ENCODE peak calls at places on chromosomes 11 and 22, in seven cellular contexts. One of them, this sample, is unnamed.

GRCh38 chr11:70650075-70650909 is 252.0 kb downstream of the CTTN start:
- DNase-seq in left ventricle myocardium inferior: peak; percentile 50
- DNase-seq in CD8-positive, alpha-beta T cell: no peak
- DNase-seq in GM10248: peak; percentile 69
- DNase-seq in GM13977: peak; percentile 81
- DNase-seq in pancreas: peak; percentile 60
- DNase-seq in cardiac fibroblast: peak; percentile 77
- DNase-seq in this sample: no peak

GRCh38 chr11:61636676-61637075 is 43.5 kb upstream of the DAGLA start:
- DNase-seq in left ventricle myocardium inferior: no peak
- DNase-seq in CD8-positive, alpha-beta T cell: no peak
- DNase-seq in GM10248: no peak
- DNase-seq in GM13977: no peak
- DNase-seq in pancreas: no peak
- DNase-seq in cardiac fibroblast: no peak
- DNase-seq in this sample: no peak

GRCh38 chr22:23283591-23284503 is 103.5 kb downstream of the BCR start:
- DNase-seq in left ventricle myocardium inferior: no peak
- DNase-seq in CD8-positive, alpha-beta T cell: no peak
- DNase-seq in GM10248: no peak
- DNase-seq in GM13977: no peak
- DNase-seq in pancreas: no peak
- DNase-seq in cardiac fibroblast: peak; percentile 7
- DNase-seq in this sample: no peak

GRCh38 chr11:12846766-12847615 is 162.1 kb upstream of the RASSF10 start:
- DNase-seq in left ventricle myocardium inferior: no peak
- DNase-seq in CD8-positive, alpha-beta T cell: no peak
- DNase-seq in GM10248: no peak
- DNase-seq in GM13977: no peak
- DNase-seq in pancreas: no peak
- DNase-seq in cardiac fibroblast: no peak
- DNase-seq in this sample: no peak

GRCh38 chr11:64590763-64591221 is at the start of gene SLC22A12:
- DNase-seq in left ventricle myocardium inferior: peak; percentile 4
- DNase-seq in CD8-positive, alpha-beta T cell: no peak
- DNase-seq in GM10248: no peak
- DNase-seq in GM13977: no peak
- DNase-seq in pancreas: no peak
- DNase-seq in cardiac fibroblast: no peak
- DNase-seq in this sample: peak; percentile 57

GRCh38 chr11:78659326-78660319 is 85.0 kb upstream of the NARS2 start:
- DNase-seq in left ventricle myocardium inferior: no peak
- DNase-seq in CD8-positive, alpha-beta T cell: no peak
- DNase-seq in GM10248: no peak
- DNase-seq in GM13977: no peak
- DNase-seq in pancreas: peak; percentile 22
- DNase-seq in cardiac fibroblast: no peak
- DNase-seq in this sample: no peak

GRCh38 chr11:117058761-117059233 is 39.4 kb downstream of the SIK3 start:
- DNase-seq in left ventricle myocardium inferior: no peak
- DNase-seq in CD8-positive, alpha-beta T cell: no peak
- DNase-seq in GM10248: no peak
- DNase-seq in GM13977: no peak
- DNase-seq in pancreas: no peak
- DNase-seq in cardiac fibroblast: peak; percentile 66
- DNase-seq in this sample: no peak

GRCh38 chr11:50423208-50423607 is 390.5 kb downstream of the OR4C45 start:
- DNase-seq in left ventricle myocardium inferior: no peak
- DNase-seq in CD8-positive, alpha-beta T cell: no peak
- DNase-seq in GM10248: no peak
- DNase-seq in GM13977: no peak
- DNase-seq in pancreas: no peak
- DNase-seq in cardiac fibroblast: no peak
- DNase-seq in this sample: no peak

GRCh38 chr22:36818010-36818642 is 1.3 kb upstream of the PVALB start:
- DNase-seq in left ventricle myocardium inferior: no peak
- DNase-seq in CD8-positive, alpha-beta T cell: no peak
- DNase-seq in GM10248: no peak
- DNase-seq in GM13977: no peak
- DNase-seq in pancreas: no peak
- DNase-seq in cardiac fibroblast: no peak
- DNase-seq in this sample: no peak

GRCh38 chr11:65558002-65558784 is at the start of gene LTBP3:
- DNase-seq in left ventricle myocardium inferior: peak; percentile 87
- DNase-seq in CD8-positive, alpha-beta T cell: no peak
- DNase-seq in GM10248: peak; percentile 72
- DNase-seq in GM13977: peak; percentile 85
- DNase-seq in pancreas: peak; percentile 84
- DNase-seq in cardiac fibroblast: peak; percentile 92
- DNase-seq in this sample: peak; percentile 93

GRCh38 chr11:46049325-46049860 is 71.9 kb downstream of the PHF21A start:
- DNase-seq in left ventricle myocardium inferior: no peak
- DNase-seq in CD8-positive, alpha-beta T cell: no peak
- DNase-seq in GM10248: no peak
- DNase-seq in GM13977: no peak
- DNase-seq in pancreas: no peak
- DNase-seq in cardiac fibroblast: no peak
- DNase-seq in this sample: no peak

GRCh38 chr22:36732609-36733008 is 29.1 kb upstream of the CACNG2 start:
- DNase-seq in left ventricle myocardium inferior: no peak
- DNase-seq in CD8-positive, alpha-beta T cell: no peak
- DNase-seq in GM10248: no peak
- DNase-seq in GM13977: no peak
- DNase-seq in pancreas: peak; percentile 3
- DNase-seq in cardiac fibroblast: no peak
- DNase-seq in this sample: peak; percentile 24

GRCh38 chr11:20022363-20023081 is 137.8 kb downstream of the DBX1 start:
- DNase-seq in left ventricle myocardium inferior: no peak
- DNase-seq in CD8-positive, alpha-beta T cell: no peak
- DNase-seq in GM10248: no peak
- DNase-seq in GM13977: peak; percentile 15
- DNase-seq in pancreas: no peak
- DNase-seq in cardiac fibroblast: peak; percentile 74
- DNase-seq in this sample: no peak

GRCh38 chr11:106694501-106694900 is 323.8 kb downstream of the GUCY1A2 start:
- DNase-seq in left ventricle myocardium inferior: no peak
- DNase-seq in CD8-positive, alpha-beta T cell: no peak
- DNase-seq in GM10248: no peak
- DNase-seq in GM13977: no peak
- DNase-seq in pancreas: no peak
- DNase-seq in cardiac fibroblast: no peak
- DNase-seq in this sample: no peak

GRCh38 chr11:36075053-36075452 is 131.2 kb downstream of the LDLRAD3 start:
- DNase-seq in left ventricle myocardium inferior: no peak
- DNase-seq in CD8-positive, alpha-beta T cell: no peak
- DNase-seq in GM10248: no peak
- DNase-seq in GM13977: no peak
- DNase-seq in pancreas: no peak
- DNase-seq in cardiac fibroblast: peak; percentile 90
- DNase-seq in this sample: no peak

GRCh38 chr22:48445113-48445827 is 1382.4 kb downstream of the BRD1 start:
- DNase-seq in left ventricle myocardium inferior: no peak
- DNase-seq in CD8-positive, alpha-beta T cell: no peak
- DNase-seq in GM10248: no peak
- DNase-seq in GM13977: no peak
- DNase-seq in pancreas: no peak
- DNase-seq in cardiac fibroblast: no peak
- DNase-seq in this sample: peak; percentile 75

GRCh38 chr11:126751242-126751641 is 249.3 kb downstream of the KIRREL3 start:
- DNase-seq in left ventricle myocardium inferior: no peak
- DNase-seq in CD8-positive, alpha-beta T cell: no peak
- DNase-seq in GM10248: no peak
- DNase-seq in GM13977: no peak
- DNase-seq in pancreas: no peak
- DNase-seq in cardiac fibroblast: no peak
- DNase-seq in this sample: no peak

GRCh38 chr11:64757549-64758329 is 2.0 kb downstream of the PYGM start:
- DNase-seq in left ventricle myocardium inferior: no peak
- DNase-seq in CD8-positive, alpha-beta T cell: no peak
- DNase-seq in GM10248: peak; percentile 11
- DNase-seq in GM13977: no peak
- DNase-seq in pancreas: peak; percentile 12
- DNase-seq in cardiac fibroblast: no peak
- DNase-seq in this sample: peak; percentile 75

DNA sequence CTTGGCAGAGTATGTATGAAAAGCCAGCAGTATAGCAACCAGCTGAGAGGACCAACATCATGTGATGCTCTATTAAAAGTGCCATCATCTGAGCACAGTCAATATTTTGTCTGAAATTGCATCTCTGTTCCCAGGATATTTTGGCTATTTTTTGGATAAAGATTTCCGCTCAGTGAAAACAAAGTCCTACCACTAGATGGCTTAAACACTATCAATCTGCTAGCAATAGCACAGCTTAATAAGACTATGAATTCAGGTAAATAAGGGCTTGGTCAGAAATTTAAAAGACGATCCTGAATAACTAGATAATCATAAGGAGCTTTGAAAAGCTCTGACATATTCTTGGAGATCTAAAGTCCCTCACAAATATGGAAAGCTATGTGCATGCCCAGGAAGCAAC is 74.4 kb downstream of the MS4A13 start:
- DNase-seq in left ventricle myocardium inferior: no peak
- DNase-seq in CD8-positive, alpha-beta T cell: no peak
- DNase-seq in GM10248: no peak
- DNase-seq in GM13977: no peak
- DNase-seq in pancreas: no peak
- DNase-seq in cardiac fibroblast: no peak
- DNase-seq in this sample: no peak
- TF ChIP-seq CTCF in left ventricle myocardium inferior: no peak
- TF ChIP-seq CTCF in CD8-positive, alpha-beta T cell: no peak
- TF ChIP-seq CTCF in GM10248: no peak
- TF ChIP-seq CTCF in GM13977: no peak
- TF ChIP-seq CTCF in pancreas: no peak
- TF ChIP-seq CTCF in cardiac fibroblast: no peak
- TF ChIP-seq CTCF in this sample: peak; percentile 52

GRCh38 chr11:297666-298405 is 1.5 kb downstream of the IFITM5 start:
- DNase-seq in left ventricle myocardium inferior: peak; percentile 46
- DNase-seq in CD8-positive, alpha-beta T cell: no peak
- DNase-seq in GM10248: no peak
- DNase-seq in GM13977: no peak
- DNase-seq in pancreas: peak; percentile 28
- DNase-seq in cardiac fibroblast: no peak
- DNase-seq in this sample: peak; percentile 58

GRCh38 chr11:299081-299891 is at the start of gene IFITM5:
- DNase-seq in left ventricle myocardium inferior: peak; percentile 13
- DNase-seq in CD8-positive, alpha-beta T cell: no peak
- DNase-seq in GM10248: no peak
- DNase-seq in GM13977: no peak
- DNase-seq in pancreas: no peak
- DNase-seq in cardiac fibroblast: no peak
- DNase-seq in this sample: peak; percentile 87

GRCh38 chr11:296976-297665 is 2.2 kb downstream of the IFITM5 start:
- DNase-seq in left ventricle myocardium inferior: peak; percentile 16
- DNase-seq in CD8-positive, alpha-beta T cell: no peak
- DNase-seq in GM10248: no peak
- DNase-seq in GM13977: no peak
- DNase-seq in pancreas: no peak
- DNase-seq in cardiac fibroblast: no peak
- DNase-seq in this sample: peak; percentile 75

GRCh38 chr11:298406-299065 is 790 bp downstream of the IFITM5 start:
- DNase-seq in left ventricle myocardium inferior: peak; percentile 17
- DNase-seq in CD8-positive, alpha-beta T cell: no peak
- DNase-seq in GM10248: no peak
- DNase-seq in GM13977: no peak
- DNase-seq in pancreas: peak; percentile 29
- DNase-seq in cardiac fibroblast: no peak
- DNase-seq in this sample: peak; percentile 72

GRCh38 chr11:299951-300735 is 817 bp upstream of the IFITM5 start:
- DNase-seq in left ventricle myocardium inferior: peak; percentile 15
- DNase-seq in CD8-positive, alpha-beta T cell: no peak
- DNase-seq in GM10248: no peak
- DNase-seq in GM13977: no peak
- DNase-seq in pancreas: no peak
- DNase-seq in cardiac fibroblast: peak; percentile 46
- DNase-seq in this sample: peak; percentile 83
- TF ChIP-seq CTCF in left ventricle myocardium inferior: no peak
- TF ChIP-seq CTCF in CD8-positive, alpha-beta T cell: peak; percentile 48
- TF ChIP-seq CTCF in GM10248: peak; percentile 41
- TF ChIP-seq CTCF in GM13977: peak; percentile 19
- TF ChIP-seq CTCF in pancreas: no peak
- TF ChIP-seq CTCF in cardiac fibroblast: peak; percentile 1
- TF ChIP-seq CTCF in this sample: no peak

GRCh38 chr11:111549196-111549868 is 8.8 kb downstream of the LAYN start:
- DNase-seq in left ventricle myocardium inferior: no peak
- DNase-seq in CD8-positive, alpha-beta T cell: no peak
- DNase-seq in GM10248: no peak
- DNase-seq in GM13977: no peak
- DNase-seq in pancreas: no peak
- DNase-seq in cardiac fibroblast: no peak
- DNase-seq in this sample: no peak
- TF ChIP-seq CTCF in left ventricle myocardium inferior: no peak
- TF ChIP-seq CTCF in CD8-positive, alpha-beta T cell: no peak
- TF ChIP-seq CTCF in GM10248: no peak
- TF ChIP-seq CTCF in GM13977: no peak
- TF ChIP-seq CTCF in pancreas: no peak
- TF ChIP-seq CTCF in cardiac fibroblast: no peak
- TF ChIP-seq CTCF in this sample: no peak

GRCh38 chr11:134331565-134332188 is at the start of gene GLB1L2:
- DNase-seq in left ventricle myocardium inferior: peak; percentile 70
- DNase-seq in CD8-positive, alpha-beta T cell: peak; percentile 51
- DNase-seq in GM10248: peak; percentile 92
- DNase-seq in GM13977: peak; percentile 95
- DNase-seq in pancreas: peak; percentile 83
- DNase-seq in cardiac fibroblast: peak; percentile 43
- DNase-seq in this sample: no peak

GRCh38 chr11:134332782-134333181 is 994 bp downstream of the GLB1L2 start:
- DNase-seq in left ventricle myocardium inferior: no peak
- DNase-seq in CD8-positive, alpha-beta T cell: no peak
- DNase-seq in GM10248: no peak
- DNase-seq in GM13977: no peak
- DNase-seq in pancreas: no peak
- DNase-seq in cardiac fibroblast: no peak
- DNase-seq in this sample: no peak

GRCh38 chr11:134333312-134333711 is 1.5 kb downstream of the GLB1L2 start:
- DNase-seq in left ventricle myocardium inferior: no peak
- DNase-seq in CD8-positive, alpha-beta T cell: no peak
- DNase-seq in GM10248: no peak
- DNase-seq in GM13977: no peak
- DNase-seq in pancreas: no peak
- DNase-seq in cardiac fibroblast: peak; percentile 8
- DNase-seq in this sample: no peak

GRCh38 chr11:134330611-134331564 is 900 bp upstream of the GLB1L2 start:
- DNase-seq in left ventricle myocardium inferior: no peak
- DNase-seq in CD8-positive, alpha-beta T cell: no peak
- DNase-seq in GM10248: no peak
- DNase-seq in GM13977: no peak
- DNase-seq in pancreas: no peak
- DNase-seq in cardiac fibroblast: no peak
- DNase-seq in this sample: no peak

DNA sequence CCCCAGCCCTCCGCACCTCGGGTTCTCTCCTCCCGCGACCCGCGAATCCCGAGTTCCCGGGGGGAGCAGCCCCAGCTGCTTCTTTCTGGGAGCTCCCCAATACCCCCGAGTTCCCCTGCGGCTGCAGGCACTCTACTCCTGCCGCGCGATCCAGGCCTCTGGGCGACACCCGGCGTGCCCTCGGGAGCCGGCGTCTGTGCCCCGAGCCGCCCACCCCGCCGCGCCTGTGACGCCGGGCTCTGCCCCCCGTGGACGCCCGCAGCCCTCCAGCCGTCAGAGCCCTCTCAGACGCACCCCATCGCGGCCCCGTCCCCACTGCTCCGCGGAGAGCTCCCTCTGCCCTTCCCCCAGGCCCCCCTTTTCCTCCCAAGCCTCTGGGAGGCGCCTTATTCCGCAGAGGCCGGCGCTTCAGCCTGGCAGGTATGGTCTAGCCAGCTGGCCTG is 422 bp downstream of the GLB1L2 start:
- DNase-seq in left ventricle myocardium inferior: no peak
- DNase-seq in CD8-positive, alpha-beta T cell: no peak
- DNase-seq in GM10248: no peak
- DNase-seq in GM13977: no peak
- DNase-seq in pancreas: peak; percentile 41
- DNase-seq in cardiac fibroblast: no peak
- DNase-seq in this sample: no peak
- TF ChIP-seq CTCF in left ventricle myocardium inferior: no peak
- TF ChIP-seq CTCF in CD8-positive, alpha-beta T cell: no peak
- TF ChIP-seq CTCF in GM10248: no peak
- TF ChIP-seq CTCF in GM13977: peak; percentile 30
- TF ChIP-seq CTCF in pancreas: no peak
- TF ChIP-seq CTCF in cardiac fibroblast: no peak
- TF ChIP-seq CTCF in this sample: no peak

This sample was measured in chondrocyte.